ENCODE peak calls at places on chromosome 14, in four cellular contexts. T is PC-3, S is esophagus squamous epithelium, M is adrenal gland. L is an unnamed sample.
A peak's percentile ranks its signal among the peaks of the same experiment; 100 is the strongest.

GRCh38 chr14:91891721-91892220 is 24.4 kb upstream of the TC2N start:
- DNase-seq in T (no peak), S (no peak), M (no peak), L (no peak)

GRCh38 chr14:52272375-52272774 is 4.9 kb downstream of the PTGDR start:
- DNase-seq in M (no peak), S (no peak), T (peak; percentile 80), L (no peak)

GRCh38 chr14:36967892-36968555 is 204.4 kb downstream of the SLC25A21 start:
- DNase-seq in M (no peak), T (peak; percentile 45), S (no peak), L (no peak)

GRCh38 chr14:51917186-51917585 is 56.8 kb downstream of the GNG2 start:
- DNase-seq in T (no peak), S (no peak), M (no peak), L (peak; percentile 25)

GRCh38 chr14:70663707-70664179 is 22.0 kb downstream of the TTC9 start:
- DNase-seq in S (no peak), T (no peak), M (peak; percentile 43), L (no peak)

GRCh38 chr14:65095633-65096205 is 6.6 kb downstream of the MAX start:
- DNase-seq in S (no peak), M (peak; percentile 78), T (no peak), L (peak; percentile 62)

GRCh38 chr14:71403673-71404072 is 496.4 kb downstream of the PCNX1 start:
- DNase-seq in S (no peak), T (peak; percentile 51), M (no peak), L (no peak)

GRCh38 chr14:55976619-55977018 is 141.6 kb upstream of the PELI2 start:
- DNase-seq in T (peak; percentile 33), S (no peak), M (no peak), L (no peak)

GRCh38 chr14:79596531-79596930 is 614.8 kb downstream of the DIO2 start:
- DNase-seq in S (no peak), T (peak; percentile 56), M (no peak), L (no peak)

GRCh38 chr14:106185837-106186233 is 659.5 kb downstream of the TMEM121 start:
- DNase-seq in M (no peak), T (no peak), S (no peak), L (no peak)

GRCh38 chr14:58390830-58391229 is 4.9 kb upstream of the TOMM20L start:
- DNase-seq in M (no peak), S (no peak), T (no peak), L (no peak)

GRCh38 chr14:93980464-93981201 is 4.3 kb upstream of the ASB2 start:
- DNase-seq in S (no peak), T (no peak), M (no peak), L (peak; percentile 85)

GRCh38 chr14:88488897-88489296 is 65.9 kb downstream of the PTPN21 start:
- DNase-seq in S (no peak), M (no peak), T (no peak), L (no peak)

GRCh38 chr14:39406560-39406959 is 25.7 kb downstream of the FBXO33 start:
- DNase-seq in S (no peak), M (no peak), T (no peak), L (no peak)

GRCh38 chr14:31969841-31970240 is 107.3 kb upstream of the ARHGAP5 start:
- DNase-seq in T (no peak), M (no peak), S (no peak), L (no peak)

GRCh38 chr14:90797451-90797850 is 18.8 kb downstream of the TTC7B start:
- DNase-seq in M (no peak), T (no peak), S (no peak), L (no peak)

GRCh38 chr14:99602788-99603415 is 1.1 kb downstream of the CCDC85C start:
- DNase-seq in T (no peak), S (no peak), M (no peak), L (no peak)

GRCh38 chr14:58107947-58108552 is 44.0 kb downstream of the ARMH4 start:
- DNase-seq in T (peak; percentile 93), M (peak; percentile 67), S (no peak), L (no peak)

GRCh38 chr14:91405241-91405721 is 12.3 kb downstream of the CCDC88C start:
- DNase-seq in M (no peak), S (no peak), T (no peak), L (no peak)

GRCh38 chr14:71309756-71310155 is 402.5 kb downstream of the PCNX1 start:
- DNase-seq in T (no peak), S (no peak), M (no peak), L (no peak)

GRCh38 chr14:89787525-89787924 is 167.0 kb downstream of the EFCAB11 start:
- DNase-seq in T (peak; percentile 14), M (peak; percentile 37), S (no peak), L (no peak)

GRCh38 chr14:71712478-71712877 is 219.8 kb upstream of the RGS6 start:
- DNase-seq in T (no peak), M (no peak), S (no peak), L (no peak)

GRCh38 chr14:48243900-48244299 is 568.5 kb upstream of the MDGA2 start:
- DNase-seq in S (no peak), M (no peak), T (no peak), L (no peak)

GRCh38 chr14:67798731-67799130 is 17.7 kb downstream of the ZFYVE26 start:
- DNase-seq in S (no peak), M (no peak), T (no peak), L (no peak)

GRCh38 chr14:48568688-48569087 is 893.3 kb upstream of the MDGA2 start:
- DNase-seq in S (no peak), T (peak; percentile 31), M (no peak), L (no peak)

GRCh38 chr14:100972134-100972905 is 68.8 kb upstream of the RTL1 start:
- DNase-seq in T (peak; percentile 57), M (no peak), S (no peak), L (no peak)

GRCh38 chr14:95267306-95267705 is 52.4 kb downstream of the CLMN start:
- DNase-seq in M (no peak), S (no peak), T (no peak), L (no peak)

GRCh38 chr14:62800577-62800976 is 244.7 kb downstream of the KCNH5 start:
- DNase-seq in T (peak; percentile 4), S (no peak), M (no peak), L (no peak)

GRCh38 chr14:86944434-86944833 is 1048.5 kb downstream of the GALC start:
- DNase-seq in T (no peak), S (no peak), M (no peak), L (no peak)

GRCh38 chr14:56181666-56182065 is 63.5 kb downstream of the PELI2 start:
- DNase-seq in M (no peak), S (no peak), T (peak; percentile 64), L (no peak)

GRCh38 chr14:61177279-61178225 is 103.6 kb downstream of the TMEM30B start:
- DNase-seq in S (no peak), T (peak; percentile 49), M (no peak), L (no peak)

GRCh38 chr14:64880382-64881121 is 845 bp upstream of the SPTB start:
- DNase-seq in T (peak; percentile 56), M (peak; percentile 22), S (no peak), L (peak; percentile 49)

GRCh38 chr14:66610154-66610563 is 102.2 kb downstream of the GPHN start:
- DNase-seq in T (peak; percentile 72), M (no peak), S (no peak), L (no peak)

GRCh38 chr14:67529947-67530935 is 2.8 kb upstream of the PLEKHH1 start:
- DNase-seq in M (no peak), S (no peak), T (peak; percentile 12), L (no peak)

GRCh38 chr14:31122098-31122611 is 85.4 kb downstream of the HECTD1 start:
- DNase-seq in T (no peak), S (no peak), M (no peak), L (no peak)

GRCh38 chr14:103396463-103396862 is 11.2 kb downstream of the MARK3 start:
- DNase-seq in S (no peak), T (no peak), M (no peak), L (no peak)
- H3K27ac ChIP-seq in S (no peak overlapping the region), T (no peak overlapping the region), M (no peak overlapping the region), L (peak overlapping the region; percentile 87)

GRCh38 chr14:75578786-75579781 is 664 bp downstream of the FLVCR2 start:
- DNase-seq in T (no peak), M (peak; percentile 63), S (no peak), L (no peak)
- TF ChIP-seq CTCF in T (peak; percentile 39), M (no peak), S (peak; percentile 18), L (peak; percentile 39)

GRCh38 chr14:50103558-50103957 is 12.8 kb downstream of the VCPKMT start:
- DNase-seq in T (no peak), S (no peak), M (no peak), L (no peak)

GRCh38 chr14:50099335-50099734 is 17.0 kb downstream of the VCPKMT start:
- DNase-seq in T (peak; percentile 93), M (no peak), S (no peak), L (no peak)

GRCh38 chr14:50095895-50096294 is 20.5 kb downstream of the VCPKMT start:
- DNase-seq in S (no peak), M (no peak), T (no peak), L (no peak)

GRCh38 chr14:50101417-50101816 is 15.0 kb downstream of the VCPKMT start:
- DNase-seq in T (peak; percentile 55), M (no peak), S (no peak), L (no peak)

GRCh38 chr14:50100824-50101223 is 15.5 kb downstream of the VCPKMT start:
- DNase-seq in T (no peak), M (no peak), S (no peak), L (no peak)
- H3K27ac ChIP-seq in T (peak overlapping the region; percentile 66), M (no peak overlapping the region), S (peak overlapping the region; percentile 40), L (no peak overlapping the region)

GRCh38 chr14:103730490-103731035 is 15.0 kb downstream of the ZFYVE21 start:
- DNase-seq in S (no peak), M (peak; percentile 91), T (no peak), L (peak; percentile 71)
- TF ChIP-seq CTCF in S (no peak), M (no peak), T (no peak), L (peak; percentile 25)

GRCh38 chr14:24135584-24135833 is 485 bp upstream of the PSME1 start:
- DNase-seq in S (no peak), M (no peak), T (no peak), L (no peak)
- H3K27ac ChIP-seq in S (peak overlapping the region; percentile 95), M (peak overlapping the region; percentile 73), T (no peak overlapping the region), L (peak overlapping the region; percentile 94)

L was measured in left ventricle myocardium inferior.